ENCODE peak calls at places on chromosomes 3 and 15, in seven cellular contexts. B, C, H, U, W, J and G are unnamed samples.

GRCh38 chr3:113329757-113330156 is 111.5 kb downstream of the CFAP44 start:
- DNase-seq in B (no peak), C (no peak), H (no peak), U (peak; percentile 8), W (peak; percentile 13), J (no peak), G (no peak)

GRCh38 chr3:155981669-155982068 is 111.2 kb downstream of the GMPS start:
- DNase-seq in B (no peak), C (no peak), H (no peak), U (no peak), W (peak; percentile 13), J (no peak), G (no peak)

GRCh38 chr15:81449836-81450474 is 75.9 kb upstream of the TMC3 start:
- DNase-seq in B (no peak), C (no peak), H (peak; percentile 45), U (no peak), W (no peak), J (no peak), G (no peak)

GRCh38 chr3:130429069-130430023 is 83.9 kb downstream of the COL6A5 start:
- DNase-seq in B (no peak), C (no peak), H (no peak), U (no peak), W (no peak), J (no peak), G (peak; percentile 69)

GRCh38 chr15:33425149-33425548 is 114.4 kb downstream of the RYR3 start:
- DNase-seq in B (no peak), C (no peak), H (no peak), U (peak; percentile 3), W (peak; percentile 3), J (peak; percentile 95), G (no peak)

GRCh38 chr3:52401021-52401420 is 43.9 kb downstream of the SEMA3G start:
- DNase-seq in B (no peak), C (no peak), H (no peak), U (no peak), W (no peak), J (no peak), G (no peak)

GRCh38 chr3:70716832-70717231 is 404.4 kb upstream of the MDFIC2 start:
- DNase-seq in B (no peak), C (no peak), H (peak; percentile 55), U (peak; percentile 70), W (peak; percentile 48), J (peak; percentile 3), G (no peak)

GRCh38 chr15:89631902-89632264 is 23.4 kb downstream of the KIF7 start:
- DNase-seq in B (no peak), C (no peak), H (no peak), U (no peak), W (no peak), J (no peak), G (no peak)

GRCh38 chr3:49653016-49653415 is 21.1 kb upstream of the APEH start:
- DNase-seq in B (no peak), C (no peak), H (no peak), U (no peak), W (no peak), J (no peak), G (no peak)

GRCh38 chr3:9692416-9692815 is 11.2 kb upstream of the CPNE9 start:
- DNase-seq in B (no peak), C (no peak), H (no peak), U (no peak), W (no peak), J (no peak), G (no peak)

GRCh38 chr15:37095993-37096877 is 4.1 kb downstream of the MEIS2 start:
- DNase-seq in B (no peak), C (peak; percentile 67), H (no peak), U (no peak), W (no peak), J (no peak), G (peak; percentile 84)

GRCh38 chr3:14431556-14431927 is 29.1 kb downstream of the SLC6A6 start:
- DNase-seq in B (no peak), C (no peak), H (no peak), U (no peak), W (no peak), J (no peak), G (peak; percentile 71)

GRCh38 chr15:47843124-47843663 is 125.9 kb downstream of the SEMA6D start:
- DNase-seq in B (no peak), C (no peak), H (no peak), U (no peak), W (no peak), J (no peak), G (no peak)

GRCh38 chr3:138042043-138042442 is 32.1 kb downstream of the CLDN18 start:
- DNase-seq in B (no peak), C (no peak), H (peak; percentile 35), U (peak; percentile 59), W (peak; percentile 89), J (peak; percentile 67), G (no peak)

GRCh38 chr3:123755085-123755484 is 129.0 kb downstream of the MYLK start:
- DNase-seq in B (no peak), C (no peak), H (no peak), U (no peak), W (no peak), J (no peak), G (peak; percentile 79)

GRCh38 chr3:31051226-31051625 is 156.8 kb upstream of the GADL1 start:
- DNase-seq in B (no peak), C (no peak), H (no peak), U (no peak), W (no peak), J (peak; percentile 29), G (no peak)

GRCh38 chr3:133506215-133506901 is 67.1 kb upstream of the CDV3 start:
- DNase-seq in B (peak; percentile 93), C (no peak), H (no peak), U (no peak), W (no peak), J (no peak), G (no peak)

GRCh38 chr3:156668073-156668763 is 6.2 kb upstream of the TIPARP start:
- DNase-seq in B (no peak), C (no peak), H (peak; percentile 32), U (peak; percentile 62), W (peak; percentile 60), J (peak; percentile 45), G (no peak)

GRCh38 chr3:16252243-16252978 is 12.3 kb downstream of the DPH3 start:
- DNase-seq in B (peak; percentile 32), C (no peak), H (no peak), U (no peak), W (no peak), J (peak; percentile 26), G (no peak)

GRCh38 chr15:66298803-66299251 is 5.5 kb downstream of the DIS3L start:
- DNase-seq in B (no peak), C (no peak), H (no peak), U (peak; percentile 6), W (no peak), J (no peak), G (peak; percentile 55)

DNA sequence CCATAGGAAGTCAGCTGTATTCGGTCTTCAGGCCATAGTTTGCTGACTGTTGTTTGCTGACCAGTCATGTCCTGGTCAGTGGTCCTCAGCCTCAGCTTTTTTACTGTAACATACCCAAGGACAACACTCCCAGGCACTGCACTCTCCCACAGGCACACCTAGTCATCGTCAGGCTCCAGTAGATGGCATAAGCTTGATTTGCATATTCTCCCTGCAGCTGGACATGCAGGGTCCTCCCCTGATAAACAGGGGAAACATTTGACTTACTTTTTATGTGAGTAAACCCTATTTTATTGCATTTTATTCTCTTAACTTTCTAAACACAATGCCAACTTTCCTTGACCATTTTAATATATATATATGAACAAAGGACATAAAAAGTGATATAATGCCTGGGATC is 22.8 kb downstream of the ARHGEF3 start:
- DNase-seq in B (no peak), C (no peak), H (no peak), U (no peak), W (no peak), J (no peak), G (no peak)
- H3K4me1 ChIP-seq in B (peaks cover 40% of the 10 kb centered on the region), C (no peaks in the 10 kb centered on the region), H (peaks cover 14% of the 10 kb centered on the region), U (no peaks in the 10 kb centered on the region), W (peaks cover 12% of the 10 kb centered on the region), J (peaks cover 28% of the 10 kb centered on the region), G (peaks cover 33% of the 10 kb centered on the region)

GRCh38 chr15:70761046-70761445 is 2.3 kb downstream of the UACA start:
- DNase-seq in B (no peak), C (no peak), H (peak; percentile 15), U (peak; percentile 28), W (no peak), J (no peak), G (no peak)
- H3K9ac ChIP-seq in B (no peak overlapping the region), C (no peak overlapping the region), H (peak overlapping the region; percentile 92), U (no peak overlapping the region), W (no peak overlapping the region), J (no peak overlapping the region), G (no peak overlapping the region)

GRCh38 chr3:134833453-134834163 is 38.5 kb downstream of the EPHB1 start:
- DNase-seq in B (no peak), C (no peak), H (no peak), U (no peak), W (no peak), J (no peak), G (no peak)
- H3K27ac ChIP-seq in B (no peak overlapping the region), C (no peak overlapping the region), H (no peak overlapping the region), U (no peak overlapping the region), W (no peak overlapping the region), J (no peak overlapping the region), G (no peak overlapping the region)

GRCh38 chr3:187944391-187945179 is 199.3 kb upstream of the BCL6 start:
- DNase-seq in B (no peak), C (no peak), H (no peak), U (no peak), W (no peak), J (peak; percentile 16), G (no peak)

GRCh38 chr3:187942658-187943241 is 197.5 kb upstream of the BCL6 start:
- DNase-seq in B (no peak), C (no peak), H (no peak), U (no peak), W (no peak), J (no peak), G (no peak)

GRCh38 chr3:187945374-187945773 is 200.1 kb upstream of the BCL6 start:
- DNase-seq in B (no peak), C (no peak), H (no peak), U (no peak), W (no peak), J (no peak), G (no peak)

GRCh38 chr3:187941848-187942194 is 196.6 kb upstream of the BCL6 start:
- DNase-seq in B (no peak), C (no peak), H (no peak), U (no peak), W (no peak), J (no peak), G (no peak)

DNA sequence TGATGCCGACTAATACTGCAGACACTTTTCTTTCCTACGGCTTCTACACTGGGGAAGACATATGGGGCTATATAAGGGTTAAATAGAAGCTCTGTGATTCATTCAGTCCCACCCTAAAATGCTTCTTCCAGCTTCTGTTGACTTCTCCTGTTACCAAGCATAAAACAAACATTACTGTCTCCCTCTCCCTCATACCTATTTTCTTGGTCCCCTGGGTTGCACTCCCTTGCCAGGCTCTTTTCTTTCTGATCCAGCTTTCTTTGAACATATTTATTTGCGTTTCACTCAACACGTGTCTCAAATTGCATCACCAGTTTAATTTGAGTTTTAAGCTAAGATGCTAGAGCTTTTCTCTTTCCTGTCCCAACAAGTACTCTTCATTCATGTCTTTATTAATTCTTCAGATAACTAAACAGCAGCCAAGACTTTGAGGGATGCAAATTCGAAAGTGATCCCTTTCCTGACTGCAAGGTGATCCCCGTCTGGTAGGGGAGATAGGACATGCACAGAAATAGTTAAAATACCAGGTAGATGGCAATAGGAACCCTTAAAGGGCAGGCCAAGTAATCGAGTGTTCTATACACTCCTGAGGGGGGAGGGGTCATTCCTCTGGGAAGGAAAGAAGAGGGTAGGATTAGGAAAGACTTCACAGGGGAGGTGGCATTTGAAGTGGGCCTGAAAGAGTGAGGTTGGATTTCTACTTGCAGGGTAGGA is 198.6 kb upstream of the BCL6 start:
- DNase-seq in B (no peak), C (no peak), H (peak; percentile 85), U (no peak), W (peak; percentile 39), J (peak; percentile 23), G (no peak)
- H3K4me1 ChIP-seq in B (peaks cover 6% of the 10 kb centered on the region), C (peaks cover 2% of the 10 kb centered on the region), H (peaks cover 44% of the 10 kb centered on the region), U (peaks cover 5% of the 10 kb centered on the region), W (peaks cover 11% of the 10 kb centered on the region), J (peaks cover 5% of the 10 kb centered on the region), G (no peaks in the 10 kb centered on the region)